ENCODE peak calls at places on chromosomes 7 and 10, in nine cellular contexts. R is hepatocyte, Q is PC-3, B is HCT116, X is neural progenitor cell, W is GM23248, J is SK-N-SH, T is OCI-LY7, Y is MM.1S. D is an unnamed sample.

GRCh38 chr10:30542001-30542861 is 87.3 kb downstream of the LYZL2 start:
- DNase-seq in R (no peak), Q (no peak), B (no peak), X (no peak), W (no peak), J (no peak), T (no peak), Y (no peak), D (no peak)

GRCh38 chr7:12320241-12320640 is 83.4 kb downstream of the VWDE start:
- DNase-seq in R (no peak), Q (no peak), B (no peak), X (no peak), W (no peak), J (no peak), T (no peak), Y (no peak), D (no peak)

GRCh38 chr7:36949711-36950600 is 225.7 kb upstream of the AOAH start:
- DNase-seq in R (peak; percentile 60), Q (peak; percentile 11), B (no peak), X (no peak), W (peak; percentile 14), J (no peak), T (no peak), Y (no peak), D (no peak)

GRCh38 chr7:66255533-66256100 is 50.5 kb downstream of the TPST1 start:
- DNase-seq in R (no peak), Q (peak; percentile 14), B (no peak), X (no peak), W (peak; percentile 87), J (no peak), T (no peak), Y (no peak), D (no peak)

GRCh38 chr10:103066141-103067098 is 126.7 kb downstream of the NT5C2 start:
- DNase-seq in R (no peak), Q (no peak), B (no peak), X (no peak), W (no peak), J (peak; percentile 73), T (no peak), Y (no peak), D (no peak)

GRCh38 chr7:130207642-130208041 is at the start of gene SSMEM1:
- DNase-seq in R (peak; percentile 8), Q (peak; percentile 37), B (no peak), X (no peak), W (peak; percentile 92), J (no peak), T (no peak), Y (no peak), D (no peak)

GRCh38 chr10:124589491-124590006 is 127.9 kb downstream of the LHPP start:
- DNase-seq in R (no peak), Q (no peak), B (no peak), X (no peak), W (peak; percentile 42), J (no peak), T (no peak), Y (no peak), D (no peak)

GRCh38 chr7:146656988-146657387 is 540.4 kb downstream of the CNTNAP2 start:
- DNase-seq in R (no peak), Q (peak; percentile 2), B (no peak), X (no peak), W (no peak), J (no peak), T (no peak), Y (peak; percentile 10), D (no peak)

GRCh38 chr10:86348321-86349210 is 18.0 kb downstream of the GRID1 start:
- DNase-seq in R (no peak), Q (peak; percentile 20), B (no peak), X (peak; percentile 47), W (no peak), J (peak; percentile 71), T (no peak), Y (no peak), D (peak; percentile 15)

GRCh38 chr10:80382989-80383388 is 25.4 kb upstream of the PRXL2A start:
- DNase-seq in R (peak; percentile 61), Q (no peak), B (peak; percentile 49), X (peak; percentile 69), W (peak; percentile 58), J (peak; percentile 68), T (peak; percentile 59), Y (peak; percentile 58), D (peak; percentile 84)

GRCh38 chr7:77536413-77537135 is 521 bp upstream of the PTPN12 start:
- DNase-seq in R (peak; percentile 99), Q (peak; percentile 96), B (peak; percentile 88), X (peak; percentile 99), W (peak; percentile 99), J (peak; percentile 100), T (peak; percentile 96), Y (peak; percentile 98), D (peak; percentile 99)

GRCh38 chr10:114084225-114084624 is 40.6 kb downstream of the ADRB1 start:
- DNase-seq in R (no peak), Q (no peak), B (no peak), X (no peak), W (no peak), J (no peak), T (no peak), Y (no peak), D (no peak)

GRCh38 chr10:114083040-114083439 is 39.4 kb downstream of the ADRB1 start:
- DNase-seq in R (no peak), Q (peak; percentile 53), B (no peak), X (no peak), W (no peak), J (no peak), T (no peak), Y (no peak), D (no peak)

GRCh38 chr10:114087655-114088054 is 44.0 kb downstream of the ADRB1 start:
- DNase-seq in R (no peak), Q (no peak), B (no peak), X (no peak), W (no peak), J (no peak), T (peak; percentile 27), Y (no peak), D (no peak)

GRCh38 chr10:114081911-114082583 is 38.4 kb downstream of the ADRB1 start:
- DNase-seq in R (no peak), Q (peak; percentile 55), B (no peak), X (no peak), W (no peak), J (no peak), T (no peak), Y (no peak), D (no peak)

DNA sequence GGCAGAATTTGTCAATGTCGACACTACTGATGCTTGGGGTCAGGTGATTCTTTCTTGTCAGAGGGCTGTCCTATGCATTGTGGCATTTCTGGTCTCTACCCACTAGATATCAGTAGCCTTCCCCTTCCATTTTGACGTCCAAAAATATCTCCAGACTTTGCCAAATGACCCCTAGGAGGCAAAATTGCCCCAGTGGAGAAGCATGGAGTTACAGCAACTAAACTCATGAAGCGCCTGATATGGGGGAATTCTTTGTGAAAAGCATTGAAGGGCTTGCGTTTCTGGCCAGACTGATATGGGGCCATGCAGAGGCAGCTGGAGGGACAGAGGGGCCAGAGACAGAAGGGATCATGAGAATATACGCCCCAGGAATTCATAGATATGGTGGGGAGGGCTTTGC is 43.6 kb downstream of the ADRB1 start:
- DNase-seq in R (no peak), Q (no peak), B (no peak), X (no peak), W (no peak), J (no peak), T (no peak), Y (no peak), D (peak; percentile 34)
- H2AFZ ChIP-seq in R (no peak overlapping the region), Q (no peak overlapping the region), B (peak overlapping the region; percentile 59), X (no peak overlapping the region), W (no peak overlapping the region), J (no peak overlapping the region), T (no peak overlapping the region), Y (no peak overlapping the region), D (no peak overlapping the region)

GRCh38 chr7:123867220-123867619 is 22.3 kb downstream of the HYAL4 start:
- DNase-seq in R (no peak), Q (no peak), B (no peak), X (no peak), W (peak; percentile 21), J (no peak), T (no peak), Y (peak; percentile 37), D (no peak)

GRCh38 chr7:123872908-123873307 is 27.9 kb downstream of the HYAL4 start:
- DNase-seq in R (no peak), Q (no peak), B (no peak), X (no peak), W (no peak), J (no peak), T (no peak), Y (no peak), D (no peak)

GRCh38 chr7:123876557-123877256 is 31.7 kb downstream of the HYAL4 start:
- DNase-seq in R (no peak), Q (no peak), B (no peak), X (no peak), W (no peak), J (peak; percentile 14), T (no peak), Y (no peak), D (no peak)

GRCh38 chr7:123871998-123872867 is 27.3 kb downstream of the HYAL4 start:
- DNase-seq in R (peak; percentile 77), Q (peak; percentile 76), B (peak; percentile 51), X (peak; percentile 74), W (peak; percentile 50), J (peak; percentile 61), T (peak; percentile 50), Y (peak; percentile 71), D (peak; percentile 80)
- TF ChIP-seq EZH2phosphoT487 in R (no peak), Q (no peak), B (no peak), X (no peak), W (no peak), J (no peak), T (no peak), Y (no peak), D (no peak)

DNA sequence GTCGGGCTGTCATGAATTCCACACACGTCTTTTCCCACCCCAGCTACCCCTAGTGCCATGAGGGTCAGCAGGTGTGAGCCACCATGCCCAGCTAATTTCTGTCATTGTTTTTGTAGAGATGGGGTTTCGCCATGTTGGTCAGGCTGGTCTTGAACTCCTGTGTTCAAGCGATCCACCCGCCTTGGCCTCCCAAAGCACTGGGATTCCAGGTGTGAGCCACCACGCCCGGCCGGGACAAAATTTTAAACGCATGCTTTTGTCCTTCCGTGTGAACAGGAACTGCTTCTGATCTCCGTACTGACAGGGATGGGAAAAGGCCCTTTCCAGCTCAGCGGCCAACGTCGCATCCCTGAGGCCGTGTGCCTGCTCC is 15.6 kb upstream of the ZFAND2A start:
- DNase-seq in R (no peak), Q (no peak), B (no peak), X (no peak), W (no peak), J (no peak), T (no peak), Y (no peak), D (no peak)
- H2AFZ ChIP-seq in R (peak overlapping the region; percentile 91), Q (peak overlapping the region; percentile 82), B (no peak overlapping the region), X (peak overlapping the region; percentile 99), W (peak overlapping the region; percentile 89), J (peak overlapping the region; percentile 83), T (peak overlapping the region; percentile 89), Y (peak overlapping the region; percentile 71), D (peak overlapping the region; percentile 83)

DNA sequence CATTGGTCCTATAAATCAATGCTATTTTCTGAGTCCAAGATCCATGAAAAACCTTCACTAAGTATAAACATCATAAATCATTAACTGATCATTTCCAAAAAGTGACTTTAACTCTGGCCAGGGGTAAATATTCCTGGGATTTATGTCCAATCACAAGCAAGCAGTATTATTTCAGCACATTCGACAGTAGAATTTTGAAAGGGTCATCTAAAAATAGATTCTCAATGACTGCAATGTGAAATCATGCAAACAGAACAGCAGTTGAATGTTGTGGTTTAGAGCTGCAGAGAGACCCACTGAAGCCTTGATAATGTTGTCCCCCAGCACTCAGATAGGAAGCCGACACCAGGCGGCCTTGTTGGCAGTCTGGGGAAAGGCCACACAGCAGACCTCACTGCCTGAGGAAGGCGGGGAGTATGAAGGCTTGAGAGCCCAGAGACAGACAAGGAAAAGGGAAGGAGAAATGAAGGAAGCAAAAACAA is 38.1 kb downstream of the FAM107B start:
- DNase-seq in R (peak; percentile 35), Q (no peak), B (no peak), X (peak; percentile 30), W (peak; percentile 11), J (no peak), T (peak; percentile 83), Y (peak; percentile 39), D (peak; percentile 22)
- TF ChIP-seq EZH2phosphoT487 in R (no peak), Q (no peak), B (no peak), X (no peak), W (no peak), J (no peak), T (no peak), Y (no peak), D (no peak)